ENCODE peak calls at places on chromosomes 16 and 17, in seven cellular contexts. Y is BJ, G is A549, L is GM23338, I is astrocyte of the spinal cord, C is GM12864, O is HCT116. A is an unnamed sample.

GRCh38 chr16:17151335-17151734 is 319.4 kb downstream of the XYLT1 start:
- DNase-seq in O (no peak), Y (no peak), C (no peak), L (no peak), G (no peak), I (no peak), A (no peak)

GRCh38 chr17:70525976-70526375 is 356.6 kb downstream of the KCNJ2 start:
- DNase-seq in L (no peak), O (no peak), I (no peak), C (no peak), Y (no peak), G (no peak), A (no peak)

GRCh38 chr17:59311051-59311468 is 20.4 kb upstream of the YPEL2 start:
- DNase-seq in O (peak), I (peak), Y (no peak), L (peak), G (peak), C (peak), A (peak)

GRCh38 chr16:49631521-49632041 is 224.3 kb downstream of the ZNF423 start:
- DNase-seq in C (no peak), L (no peak), I (peak), Y (no peak), G (no peak), O (no peak), A (no peak)

GRCh38 chr16:85202631-85203461 is 90.6 kb upstream of the CIBAR2 start:
- DNase-seq in C (no peak), G (no peak), L (peak), I (peak), Y (peak), O (no peak), A (peak)

GRCh38 chr17:35947156-35947585 is 3.7 kb upstream of the LYZL6 start:
- DNase-seq in G (peak), I (peak), Y (no peak), L (peak), C (peak), O (peak), A (peak)

GRCh38 chr16:75733305-75734141 is 7.2 kb upstream of the CPHXL start:
- DNase-seq in L (no peak), I (peak), Y (peak), O (no peak), C (no peak), G (no peak), A (peak)

GRCh38 chr17:38541281-38541680 is 64.5 kb downstream of the SRCIN1 start:
- DNase-seq in L (no peak), Y (no peak), O (no peak), G (no peak), I (no peak), C (no peak), A (no peak)

GRCh38 chr17:83200231-83200699 is 120.9 kb downstream of the METRNL start:
- DNase-seq in O (no peak), G (no peak), I (peak), Y (no peak), C (no peak), L (no peak), A (no peak)

GRCh38 chr17:1787301-1787902 is 25.5 kb downstream of the SERPINF1 start:
- DNase-seq in I (peak), O (peak), Y (peak), L (no peak), G (peak), C (no peak), A (no peak)

GRCh38 chr17:27504188-27504995 is 48.1 kb downstream of the KSR1 start:
- DNase-seq in C (no peak), Y (no peak), G (no peak), L (no peak), O (no peak), I (no peak), A (no peak)

GRCh38 chr16:59611556-59611955 is 877.4 kb upstream of the GOT2 start:
- DNase-seq in C (no peak), I (peak), G (no peak), O (no peak), Y (no peak), L (no peak), A (no peak)

DNA sequence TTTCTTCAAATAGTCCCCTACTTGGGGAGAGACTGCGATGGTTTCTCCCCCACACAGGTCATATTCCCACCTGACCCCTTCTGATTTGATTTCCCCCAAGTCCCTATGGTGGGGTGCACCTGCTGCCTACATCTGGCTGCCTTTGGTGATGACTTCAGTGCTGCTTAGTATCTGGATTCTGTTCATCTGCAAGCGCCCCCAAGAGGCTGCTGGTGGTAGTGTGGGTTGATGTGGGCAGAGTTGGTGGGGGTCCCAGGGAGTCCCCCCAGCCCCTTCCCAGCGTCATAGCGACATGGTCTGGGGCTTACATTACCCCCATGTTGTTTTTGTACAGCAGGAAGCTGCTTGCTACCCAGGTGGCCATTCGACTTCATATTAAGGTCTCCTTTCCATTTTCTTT is 99.2 kb downstream of the NTN1 start:
- DNase-seq in I (no peak), Y (no peak), O (peak), G (no peak), L (peak), C (no peak), A (peak)
- TF ChIP-seq CTCF in I (no peak), Y (no peak), O (peak), G (peak), L (peak), C (peak), A (no peak)

DNA sequence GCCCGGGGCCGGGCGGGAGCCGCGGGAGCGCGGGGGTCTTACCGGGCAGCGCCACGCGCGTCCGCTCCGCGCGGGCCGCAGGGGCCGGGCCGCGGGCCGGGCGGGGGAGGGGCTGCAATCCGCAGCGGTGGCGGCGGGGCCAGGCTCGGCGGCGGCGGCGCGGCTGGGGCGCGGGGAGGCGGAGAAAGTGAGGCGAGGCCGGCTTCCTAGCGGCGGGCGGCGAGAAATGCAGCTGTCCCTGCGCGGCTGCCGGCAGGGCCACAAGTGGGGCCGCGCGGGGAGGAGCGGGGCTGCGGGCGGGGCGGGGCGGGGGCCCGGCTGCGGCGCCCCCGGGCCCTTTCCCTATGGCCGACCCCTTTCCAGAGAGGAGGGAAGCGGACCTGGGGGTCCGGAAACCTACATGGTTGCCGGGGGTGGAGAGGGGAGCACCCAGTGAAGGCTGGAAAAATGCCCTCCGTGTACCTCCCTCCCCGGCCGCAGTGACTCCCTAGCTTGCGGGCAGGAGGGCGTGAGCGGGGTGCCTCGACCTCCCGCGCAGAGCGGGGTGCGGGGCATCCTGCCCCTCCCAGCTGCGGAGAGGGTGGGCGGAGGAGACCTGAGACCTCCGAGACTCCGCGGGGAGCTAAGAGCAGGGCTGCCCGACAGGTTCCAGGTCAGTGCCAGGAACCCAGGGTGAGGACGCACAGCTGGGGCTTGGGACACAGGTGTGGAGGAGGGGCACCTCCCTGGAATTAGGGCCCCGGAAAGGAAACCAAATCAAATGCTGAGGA is at the start of gene CUEDC1:
- DNase-seq in L (peak), G (peak), O (no peak), C (no peak), I (peak), Y (no peak), A (peak)
- TF ChIP-seq CTCF in L (peak), G (peak), O (no peak), C (peak), I (peak), Y (peak), A (no peak)

GRCh38 chr17:15894913-15895658 is 49.8 kb upstream of the ADORA2B start:
- DNase-seq in I (no peak), Y (no peak), G (no peak), O (no peak), L (no peak), C (no peak), A (no peak)
- TF ChIP-seq CTCF in I (no peak), Y (no peak), G (no peak), O (no peak), L (no peak), C (no peak), A (no peak)

DNA sequence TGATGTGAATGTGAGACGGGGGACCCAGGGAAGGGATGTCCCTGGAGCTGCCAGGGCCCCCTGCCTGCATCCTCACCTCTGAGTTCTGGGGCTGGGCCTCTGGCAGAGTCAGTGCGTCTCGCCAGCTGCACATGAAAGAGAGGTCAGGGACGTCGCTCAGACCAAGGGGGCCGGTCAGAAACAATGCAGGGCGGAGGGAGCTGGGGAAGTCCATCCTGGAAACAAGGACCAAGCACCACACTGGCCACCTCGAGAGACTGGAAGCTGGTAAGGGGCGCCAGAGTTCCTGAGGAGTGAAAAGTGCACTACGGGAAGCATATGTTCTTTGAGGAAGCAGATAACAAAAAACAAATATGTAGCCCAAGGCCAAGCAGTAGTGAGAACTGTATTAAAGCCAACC is 2.1 kb downstream of the TAF1C start:
- DNase-seq in O (no peak), I (no peak), C (no peak), G (no peak), Y (no peak), L (no peak), A (no peak)
- TF ChIP-seq CTCF in O (no peak), I (no peak), C (no peak), G (no peak), Y (no peak), L (no peak), A (no peak)

DNA sequence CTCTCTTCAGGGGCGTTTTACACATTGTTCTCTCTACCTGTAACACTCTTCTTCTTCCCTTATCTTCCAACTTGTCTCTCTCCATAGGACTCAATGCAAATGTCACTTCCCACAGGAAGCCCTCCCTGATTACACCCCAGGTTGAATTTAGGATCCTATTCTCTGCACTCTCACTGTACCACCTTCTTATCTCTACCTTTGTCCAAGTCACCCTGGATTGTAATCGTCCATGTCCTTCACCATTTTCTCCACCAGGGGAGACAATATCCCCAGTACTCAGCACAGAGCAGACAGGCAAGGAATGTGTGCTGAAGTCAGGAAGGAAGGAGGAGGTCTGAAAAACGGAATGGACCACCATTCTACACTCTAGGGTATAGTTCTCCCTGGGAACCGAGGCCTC is 14.1 kb downstream of the C16orf82 start:
- DNase-seq in L (peak), G (peak), O (peak), I (no peak), C (no peak), Y (no peak), A (no peak)
- TF ChIP-seq CTCF in L (peak), G (no peak), O (peak), I (peak), C (peak), Y (peak), A (peak)

GRCh38 chr16:68972008-68972407 is 128.7 kb downstream of the TANGO6 start:
- DNase-seq in I (no peak), Y (no peak), G (no peak), C (no peak), L (peak), O (no peak), A (no peak)

GRCh38 chr16:68978303-68978954 is 127.0 kb upstream of the HAS3 start:
- DNase-seq in C (no peak), L (no peak), O (no peak), I (no peak), Y (no peak), G (no peak), A (no peak)

GRCh38 chr16:68973611-68974120 is 130.3 kb downstream of the TANGO6 start:
- DNase-seq in I (no peak), G (no peak), L (no peak), Y (no peak), O (no peak), C (no peak), A (no peak)

GRCh38 chr16:68969338-68969737 is 126.0 kb downstream of the TANGO6 start:
- DNase-seq in G (no peak), O (no peak), L (no peak), I (no peak), C (no peak), Y (no peak), A (no peak)

DNA sequence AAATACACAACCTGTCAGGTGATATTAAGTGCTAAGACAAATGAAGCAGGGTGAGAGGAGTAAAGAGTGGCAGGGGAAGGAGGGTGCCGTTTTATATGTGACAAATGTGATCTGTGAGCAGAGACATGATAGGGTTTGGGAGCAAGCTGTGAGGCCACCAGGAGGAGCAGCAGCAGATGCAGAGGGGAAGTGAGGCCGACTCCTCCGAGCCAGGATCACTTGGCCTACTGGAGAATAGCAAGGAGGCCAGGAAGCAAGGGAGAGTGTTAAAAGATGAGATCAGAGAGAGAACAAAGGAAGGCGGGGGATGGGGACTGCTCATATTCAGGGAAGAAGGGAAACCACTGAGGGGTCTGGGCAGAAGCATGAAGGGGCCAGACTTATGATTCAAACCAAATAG is 129.4 kb downstream of the TANGO6 start:
- DNase-seq in G (peak), O (no peak), I (peak), L (peak), Y (no peak), C (no peak), A (peak)
- TF ChIP-seq CTCF in G (peak), O (peak), I (peak), L (peak), Y (peak), C (no peak), A (no peak)

DNA sequence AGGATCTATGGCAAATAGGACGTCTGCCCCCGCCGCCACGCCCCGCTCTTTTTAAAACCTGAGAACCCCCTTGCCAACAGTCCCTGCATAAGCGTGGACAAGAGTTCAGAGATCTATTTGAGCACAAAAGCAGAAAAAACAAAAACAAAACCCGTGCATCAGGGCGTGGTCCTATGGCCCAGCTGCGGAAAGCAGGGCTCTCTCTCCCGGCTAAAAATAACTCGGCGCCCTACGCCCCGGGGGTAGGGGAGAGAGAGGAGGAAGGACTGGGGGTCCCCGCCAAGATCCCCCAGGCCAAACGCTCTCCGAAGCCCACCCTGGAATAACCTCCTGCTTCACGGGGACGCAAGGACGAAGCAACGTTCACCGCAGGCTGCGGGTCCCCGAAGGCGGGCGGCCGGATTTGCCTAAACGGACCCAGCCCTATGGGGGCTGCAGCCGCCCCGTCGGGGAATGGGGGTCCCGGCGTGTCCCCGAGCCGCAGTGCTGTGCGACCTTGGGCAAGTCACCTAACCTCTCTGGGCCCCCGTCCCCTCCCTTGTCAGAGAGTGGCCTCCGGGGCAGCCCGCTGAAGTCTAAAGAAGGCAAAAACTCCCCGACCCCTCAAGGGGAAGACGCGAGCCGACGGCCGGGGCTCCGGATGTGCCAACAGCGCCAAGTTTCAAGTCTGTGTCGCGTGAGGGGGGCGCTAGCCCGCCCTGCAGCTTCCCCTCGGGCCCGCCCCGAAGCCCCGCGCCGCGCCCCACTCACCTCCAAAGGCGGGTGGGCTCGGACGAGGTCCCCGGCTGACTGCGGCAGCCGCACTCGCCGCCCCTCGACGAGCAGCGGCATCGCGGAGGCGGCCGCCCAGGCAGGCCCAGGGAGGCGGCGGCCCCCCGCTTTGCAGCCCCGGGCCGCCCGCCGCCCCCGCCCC is 477 bp downstream of the NTAN1 start:
- DNase-seq in C (peak), O (no peak), L (peak), Y (no peak), I (peak), G (peak), A (no peak)
- TF ChIP-seq CTCF in C (peak), O (peak), L (peak), Y (peak), I (peak), G (peak), A (no peak)